ENCODE peak calls at places on chromosomes 1 and 21, in seven cellular contexts. One of them, this sample, is unnamed.

GRCh38 chr1:200738348-200738732 is 353 bp upstream of the CAMSAP2 start:
- DNase-seq in endothelial cell: no peak
- DNase-seq in prostate gland: no peak
- DNase-seq in PC-3: no peak
- DNase-seq in GM23338: no peak
- DNase-seq in H9: no peak
- DNase-seq in CD8-positive, alpha-beta T cell: no peak
- DNase-seq in this sample: no peak

GRCh38 chr1:3889952-3890351 is 10.1 kb downstream of the C1orf174 start:
- DNase-seq in PC-3: no peak
- DNase-seq in prostate gland: no peak
- DNase-seq in endothelial cell: no peak
- DNase-seq in H9: no peak
- DNase-seq in GM23338: no peak
- DNase-seq in CD8-positive, alpha-beta T cell: no peak
- DNase-seq in this sample: no peak

GRCh38 chr1:37931148-37931492 is 15.7 kb downstream of the INPP5B start:
- DNase-seq in CD8-positive, alpha-beta T cell: no peak
- DNase-seq in prostate gland: no peak
- DNase-seq in H9: no peak
- DNase-seq in GM23338: peak; percentile 46
- DNase-seq in endothelial cell: no peak
- DNase-seq in PC-3: no peak
- DNase-seq in this sample: no peak

GRCh38 chr1:43705982-43706597 is 1.2 kb upstream of the ST3GAL3 start:
- DNase-seq in H9: peak; percentile 46
- DNase-seq in CD8-positive, alpha-beta T cell: no peak
- DNase-seq in endothelial cell: no peak
- DNase-seq in prostate gland: no peak
- DNase-seq in GM23338: peak; percentile 50
- DNase-seq in PC-3: no peak
- DNase-seq in this sample: peak; percentile 18

GRCh38 chr1:201164645-201165044 is 10.4 kb upstream of the TMEM9 start:
- DNase-seq in GM23338: no peak
- DNase-seq in endothelial cell: no peak
- DNase-seq in prostate gland: no peak
- DNase-seq in H9: no peak
- DNase-seq in CD8-positive, alpha-beta T cell: no peak
- DNase-seq in PC-3: no peak
- DNase-seq in this sample: no peak

GRCh38 chr1:219757890-219758289 is 145.0 kb upstream of the ZC3H11B start:
- DNase-seq in CD8-positive, alpha-beta T cell: no peak
- DNase-seq in GM23338: no peak
- DNase-seq in PC-3: no peak
- DNase-seq in prostate gland: peak; percentile 10
- DNase-seq in H9: no peak
- DNase-seq in endothelial cell: peak; percentile 5
- DNase-seq in this sample: no peak

GRCh38 chr1:62621907-62622306 is 24.6 kb downstream of the ANGPTL3 start:
- DNase-seq in PC-3: peak; percentile 73
- DNase-seq in H9: no peak
- DNase-seq in endothelial cell: no peak
- DNase-seq in prostate gland: no peak
- DNase-seq in CD8-positive, alpha-beta T cell: no peak
- DNase-seq in GM23338: no peak
- DNase-seq in this sample: no peak

GRCh38 chr1:25562101-25562927 is 18.9 kb downstream of the LDLRAP1 start:
- DNase-seq in H9: no peak
- DNase-seq in GM23338: no peak
- DNase-seq in PC-3: no peak
- DNase-seq in CD8-positive, alpha-beta T cell: peak; percentile 80
- DNase-seq in prostate gland: peak; percentile 23
- DNase-seq in endothelial cell: no peak
- DNase-seq in this sample: no peak

GRCh38 chr1:214475331-214475730 is 76.1 kb downstream of the PTPN14 start:
- DNase-seq in endothelial cell: no peak
- DNase-seq in prostate gland: no peak
- DNase-seq in CD8-positive, alpha-beta T cell: no peak
- DNase-seq in PC-3: no peak
- DNase-seq in GM23338: no peak
- DNase-seq in H9: no peak
- DNase-seq in this sample: no peak

GRCh38 chr1:231807498-231807897 is 180.9 kb downstream of the DISC1 start:
- DNase-seq in prostate gland: peak; percentile 15
- DNase-seq in PC-3: no peak
- DNase-seq in H9: no peak
- DNase-seq in GM23338: no peak
- DNase-seq in endothelial cell: no peak
- DNase-seq in CD8-positive, alpha-beta T cell: no peak
- DNase-seq in this sample: no peak

GRCh38 chr1:3550511-3551289 is 60.6 kb downstream of the MEGF6 start:
- DNase-seq in CD8-positive, alpha-beta T cell: no peak
- DNase-seq in endothelial cell: no peak
- DNase-seq in PC-3: no peak
- DNase-seq in GM23338: no peak
- DNase-seq in H9: no peak
- DNase-seq in prostate gland: no peak
- DNase-seq in this sample: no peak

GRCh38 chr1:240567066-240567465 is 44.9 kb downstream of the GREM2 start:
- DNase-seq in GM23338: no peak
- DNase-seq in PC-3: no peak
- DNase-seq in CD8-positive, alpha-beta T cell: no peak
- DNase-seq in endothelial cell: no peak
- DNase-seq in H9: no peak
- DNase-seq in prostate gland: no peak
- DNase-seq in this sample: no peak

GRCh38 chr1:232594768-232595698 is 34.9 kb downstream of the SIPA1L2 start:
- DNase-seq in prostate gland: no peak
- DNase-seq in GM23338: no peak
- DNase-seq in CD8-positive, alpha-beta T cell: no peak
- DNase-seq in endothelial cell: no peak
- DNase-seq in PC-3: no peak
- DNase-seq in H9: no peak
- DNase-seq in this sample: peak; percentile 85

GRCh38 chr1:239898067-239898730 is 193.5 kb upstream of the FMN2 start:
- DNase-seq in endothelial cell: peak; percentile 79
- DNase-seq in H9: peak; percentile 83
- DNase-seq in GM23338: peak; percentile 91
- DNase-seq in PC-3: peak; percentile 94
- DNase-seq in prostate gland: peak; percentile 81
- DNase-seq in CD8-positive, alpha-beta T cell: peak; percentile 57
- DNase-seq in this sample: peak; percentile 90

GRCh38 chr1:220786337-220787068 is at the start of gene MTARC1:
- DNase-seq in CD8-positive, alpha-beta T cell: no peak
- DNase-seq in PC-3: peak; percentile 91
- DNase-seq in GM23338: peak; percentile 88
- DNase-seq in H9: peak; percentile 90
- DNase-seq in prostate gland: peak; percentile 70
- DNase-seq in endothelial cell: peak; percentile 65
- DNase-seq in this sample: peak; percentile 88

GRCh38 chr1:13813398-13814012 is 113.5 kb downstream of the PRDM2 start:
- DNase-seq in H9: peak; percentile 76
- DNase-seq in endothelial cell: peak; percentile 56
- DNase-seq in prostate gland: no peak
- DNase-seq in CD8-positive, alpha-beta T cell: peak; percentile 34
- DNase-seq in GM23338: peak; percentile 78
- DNase-seq in PC-3: no peak
- DNase-seq in this sample: peak; percentile 72

GRCh38 chr1:201291917-201292316 is 8.6 kb downstream of the PKP1 start:
- DNase-seq in GM23338: no peak
- DNase-seq in PC-3: no peak
- DNase-seq in H9: no peak
- DNase-seq in CD8-positive, alpha-beta T cell: no peak
- DNase-seq in prostate gland: no peak
- DNase-seq in endothelial cell: no peak
- DNase-seq in this sample: no peak

GRCh38 chr1:210373628-210373877 is 44.9 kb downstream of the HHAT start:
- DNase-seq in prostate gland: no peak
- DNase-seq in PC-3: no peak
- DNase-seq in GM23338: no peak
- DNase-seq in CD8-positive, alpha-beta T cell: no peak
- DNase-seq in H9: peak; percentile 46
- DNase-seq in endothelial cell: no peak
- DNase-seq in this sample: no peak

GRCh38 chr1:179883040-179883501 is 986 bp downstream of the TOR1AIP1 start:
- DNase-seq in endothelial cell: no peak
- DNase-seq in GM23338: no peak
- DNase-seq in CD8-positive, alpha-beta T cell: no peak
- DNase-seq in PC-3: no peak
- DNase-seq in H9: no peak
- DNase-seq in prostate gland: peak; percentile 9
- DNase-seq in this sample: no peak

GRCh38 chr21:15195768-15196167 is 131.0 kb upstream of the NRIP1 start:
- DNase-seq in CD8-positive, alpha-beta T cell: no peak
- DNase-seq in endothelial cell: no peak
- DNase-seq in GM23338: no peak
- DNase-seq in prostate gland: no peak
- DNase-seq in H9: no peak
- DNase-seq in PC-3: no peak
- DNase-seq in this sample: no peak

GRCh38 chr1:30129421-30130055 is 593.8 kb downstream of the MATN1 start:
- DNase-seq in prostate gland: no peak
- DNase-seq in GM23338: no peak
- DNase-seq in H9: no peak
- DNase-seq in endothelial cell: no peak
- DNase-seq in CD8-positive, alpha-beta T cell: no peak
- DNase-seq in PC-3: no peak
- DNase-seq in this sample: no peak

DNA sequence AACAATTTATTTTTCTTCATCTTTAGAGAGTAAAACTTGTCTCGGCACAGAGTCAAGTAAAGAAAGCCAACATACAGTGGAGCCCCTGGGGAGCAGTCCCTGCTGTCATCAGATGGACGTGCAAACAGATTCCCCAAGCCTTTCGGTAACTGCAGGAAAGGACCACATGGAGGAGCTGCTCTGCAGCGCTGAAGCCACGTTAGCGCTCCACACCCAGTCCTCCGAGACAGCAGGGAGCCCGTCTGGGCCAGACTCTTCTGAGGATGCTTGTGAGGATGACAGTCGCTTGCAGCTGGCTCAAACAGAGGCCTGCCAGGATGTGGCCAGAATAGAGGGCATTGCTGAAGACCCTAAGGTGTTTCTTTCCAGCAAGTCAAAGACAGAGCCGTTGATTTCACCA is 77.1 kb upstream of the SCCPDH start:
- DNase-seq in H9: peak; percentile 89
- DNase-seq in endothelial cell: peak; percentile 22
- DNase-seq in prostate gland: no peak
- DNase-seq in GM23338: peak; percentile 94
- DNase-seq in PC-3: no peak
- DNase-seq in CD8-positive, alpha-beta T cell: no peak
- DNase-seq in this sample: peak; percentile 77
- TF ChIP-seq CTCF in H9: peak; percentile 74
- TF ChIP-seq CTCF in endothelial cell: no peak
- TF ChIP-seq CTCF in prostate gland: peak; percentile 21
- TF ChIP-seq CTCF in GM23338: peak; percentile 66
- TF ChIP-seq CTCF in PC-3: peak; percentile 37
- TF ChIP-seq CTCF in CD8-positive, alpha-beta T cell: no peak
- TF ChIP-seq CTCF in this sample: peak; percentile 61

GRCh38 chr1:6104631-6105030 is 58.9 kb downstream of the KCNAB2 start:
- DNase-seq in GM23338: no peak
- DNase-seq in H9: no peak
- DNase-seq in prostate gland: no peak
- DNase-seq in endothelial cell: no peak
- DNase-seq in PC-3: no peak
- DNase-seq in CD8-positive, alpha-beta T cell: no peak
- DNase-seq in this sample: no peak

GRCh38 chr1:6106321-6106731 is 60.6 kb downstream of the KCNAB2 start:
- DNase-seq in H9: no peak
- DNase-seq in prostate gland: no peak
- DNase-seq in CD8-positive, alpha-beta T cell: no peak
- DNase-seq in endothelial cell: no peak
- DNase-seq in PC-3: no peak
- DNase-seq in GM23338: no peak
- DNase-seq in this sample: no peak

GRCh38 chr1:6103854-6104530 is 58.3 kb downstream of the KCNAB2 start:
- DNase-seq in PC-3: no peak
- DNase-seq in prostate gland: no peak
- DNase-seq in GM23338: no peak
- DNase-seq in CD8-positive, alpha-beta T cell: no peak
- DNase-seq in H9: no peak
- DNase-seq in endothelial cell: no peak
- DNase-seq in this sample: no peak

GRCh38 chr1:6105763-6106162 is 60.1 kb downstream of the KCNAB2 start:
- DNase-seq in prostate gland: no peak
- DNase-seq in H9: no peak
- DNase-seq in PC-3: no peak
- DNase-seq in CD8-positive, alpha-beta T cell: no peak
- DNase-seq in GM23338: no peak
- DNase-seq in endothelial cell: no peak
- DNase-seq in this sample: no peak

GRCh38 chr1:6105218-6105679 is 59.6 kb downstream of the KCNAB2 start:
- DNase-seq in H9: no peak
- DNase-seq in endothelial cell: no peak
- DNase-seq in PC-3: peak; percentile 75
- DNase-seq in GM23338: no peak
- DNase-seq in CD8-positive, alpha-beta T cell: no peak
- DNase-seq in prostate gland: no peak
- DNase-seq in this sample: no peak
- TF ChIP-seq CTCF in H9: peak; percentile 9
- TF ChIP-seq CTCF in endothelial cell: no peak
- TF ChIP-seq CTCF in PC-3: peak; percentile 67
- TF ChIP-seq CTCF in GM23338: no peak
- TF ChIP-seq CTCF in CD8-positive, alpha-beta T cell: no peak
- TF ChIP-seq CTCF in prostate gland: no peak
- TF ChIP-seq CTCF in this sample: no peak

DNA sequence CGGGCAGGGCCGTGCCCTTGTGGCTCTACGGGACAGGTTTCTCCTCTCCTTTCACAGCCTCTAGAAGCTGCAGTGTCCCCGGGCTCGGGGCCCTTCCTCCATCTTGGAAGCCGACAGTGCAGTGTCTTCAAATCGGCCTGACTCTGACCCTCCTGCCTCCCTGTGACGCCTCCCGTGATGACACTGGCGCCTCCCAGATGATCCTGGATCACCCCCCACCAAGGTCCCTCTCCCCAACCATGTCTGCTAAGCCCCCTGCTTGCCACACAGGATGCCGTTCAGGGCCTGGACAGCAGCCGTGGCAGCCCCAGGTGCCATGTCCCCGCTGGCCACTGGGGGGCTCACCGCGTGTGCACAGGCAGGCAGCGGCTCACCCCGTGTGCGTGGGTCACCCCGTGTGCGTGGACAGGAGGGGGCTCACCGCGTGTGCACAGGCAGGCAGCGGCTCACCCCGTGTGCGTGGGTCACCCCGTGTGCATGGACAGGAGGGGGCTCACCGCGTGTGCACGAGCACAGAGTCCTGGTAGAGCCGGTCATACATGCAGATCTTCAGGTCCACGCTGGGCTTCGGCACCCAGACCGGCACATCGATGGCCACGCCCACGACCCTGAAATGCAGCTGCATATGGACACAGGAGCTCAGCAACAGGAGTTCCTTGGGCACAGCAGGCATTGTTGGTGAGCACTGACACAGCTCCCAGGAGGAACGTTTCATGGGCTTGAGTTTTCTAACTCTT is 24.9 kb upstream of the TMEM52 start:
- DNase-seq in prostate gland: peak; percentile 22
- DNase-seq in endothelial cell: peak; percentile 85
- DNase-seq in H9: peak; percentile 83
- DNase-seq in CD8-positive, alpha-beta T cell: peak; percentile 46
- DNase-seq in GM23338: peak; percentile 81
- DNase-seq in PC-3: peak; percentile 74
- DNase-seq in this sample: peak; percentile 84
- TF ChIP-seq CTCF in prostate gland: peak; percentile 74
- TF ChIP-seq CTCF in endothelial cell: peak; percentile 87
- TF ChIP-seq CTCF in H9: peak; percentile 96
- TF ChIP-seq CTCF in CD8-positive, alpha-beta T cell: peak; percentile 83
- TF ChIP-seq CTCF in GM23338: peak; percentile 75
- TF ChIP-seq CTCF in PC-3: peak; percentile 96
- TF ChIP-seq CTCF in this sample: peak; percentile 89

GRCh38 chr1:108560143-108560429 is 186 bp downstream of the EEIG2 start:
- DNase-seq in H9: no peak
- DNase-seq in PC-3: peak; percentile 22
- DNase-seq in CD8-positive, alpha-beta T cell: no peak
- DNase-seq in endothelial cell: no peak
- DNase-seq in prostate gland: no peak
- DNase-seq in GM23338: no peak
- DNase-seq in this sample: no peak
- TF ChIP-seq CTCF in H9: no peak
- TF ChIP-seq CTCF in PC-3: no peak
- TF ChIP-seq CTCF in CD8-positive, alpha-beta T cell: no peak
- TF ChIP-seq CTCF in endothelial cell: no peak
- TF ChIP-seq CTCF in prostate gland: no peak
- TF ChIP-seq CTCF in GM23338: no peak
- TF ChIP-seq CTCF in this sample: no peak